ENCODE peak calls at places on chromosomes 7 and 10, in five cellular contexts. One of them, this sample, is unnamed. For H3K4me1, the result is how much of the 10 kb centered on the place peaks cover.

GRCh38 chr7:92466682-92467081 is 11.1 kb downstream of the ERVW-1 start:
- DNase-seq in adrenal gland: no peak
- DNase-seq in A549: no peak
- DNase-seq in IMR-90: no peak
- DNase-seq in upper lobe of left lung: no peak
- DNase-seq in this sample: no peak

GRCh38 chr7:74501298-74501697 is 47.6 kb downstream of the GTF2IRD1 start:
- DNase-seq in upper lobe of left lung: peak
- DNase-seq in A549: no peak
- DNase-seq in IMR-90: no peak
- DNase-seq in adrenal gland: peak
- DNase-seq in this sample: peak

GRCh38 chr10:104026762-104027161 is 58.9 kb downstream of the COL17A1 start:
- DNase-seq in upper lobe of left lung: no peak
- DNase-seq in A549: peak
- DNase-seq in IMR-90: no peak
- DNase-seq in adrenal gland: no peak
- DNase-seq in this sample: no peak

GRCh38 chr10:916716-917415 is 14.6 kb downstream of the LARP4B start:
- DNase-seq in IMR-90: no peak
- DNase-seq in A549: no peak
- DNase-seq in upper lobe of left lung: no peak
- DNase-seq in adrenal gland: no peak
- DNase-seq in this sample: no peak

GRCh38 chr7:13291010-13291409 is 603.6 kb downstream of the ARL4A start:
- DNase-seq in A549: no peak
- DNase-seq in adrenal gland: no peak
- DNase-seq in IMR-90: no peak
- DNase-seq in upper lobe of left lung: no peak
- DNase-seq in this sample: no peak

GRCh38 chr10:119466655-119467054 is 75.9 kb downstream of the RGS10 start:
- DNase-seq in IMR-90: no peak
- DNase-seq in adrenal gland: no peak
- DNase-seq in upper lobe of left lung: no peak
- DNase-seq in A549: no peak
- DNase-seq in this sample: no peak

GRCh38 chr10:118309911-118310310 is 32.2 kb downstream of the FAM204A start:
- DNase-seq in A549: no peak
- DNase-seq in upper lobe of left lung: no peak
- DNase-seq in adrenal gland: no peak
- DNase-seq in IMR-90: no peak
- DNase-seq in this sample: no peak

GRCh38 chr10:110919971-110920881 is 822 bp downstream of the SHOC2 start:
- DNase-seq in adrenal gland: peak
- DNase-seq in A549: no peak
- DNase-seq in IMR-90: peak
- DNase-seq in upper lobe of left lung: peak
- DNase-seq in this sample: peak

GRCh38 chr7:69123003-69123402 is 475.3 kb upstream of the AUTS2 start:
- DNase-seq in adrenal gland: no peak
- DNase-seq in upper lobe of left lung: no peak
- DNase-seq in A549: no peak
- DNase-seq in IMR-90: no peak
- DNase-seq in this sample: no peak

GRCh38 chr10:75818552-75818951 is 387.1 kb downstream of the LRMDA start:
- DNase-seq in A549: no peak
- DNase-seq in IMR-90: no peak
- DNase-seq in upper lobe of left lung: no peak
- DNase-seq in adrenal gland: no peak
- DNase-seq in this sample: no peak

GRCh38 chr7:136637826-136638225 is 230.6 kb upstream of the CHRM2 start:
- DNase-seq in IMR-90: no peak
- DNase-seq in adrenal gland: no peak
- DNase-seq in upper lobe of left lung: no peak
- DNase-seq in A549: no peak
- DNase-seq in this sample: no peak

GRCh38 chr7:18541189-18541870 is 45.8 kb downstream of the HDAC9 start:
- DNase-seq in upper lobe of left lung: peak
- DNase-seq in A549: no peak
- DNase-seq in adrenal gland: peak
- DNase-seq in IMR-90: peak
- DNase-seq in this sample: peak

GRCh38 chr7:69782917-69783684 is 184.8 kb downstream of the AUTS2 start:
- DNase-seq in A549: no peak
- DNase-seq in IMR-90: no peak
- DNase-seq in upper lobe of left lung: no peak
- DNase-seq in adrenal gland: no peak
- DNase-seq in this sample: peak

GRCh38 chr10:1782841-1783240 is 45.5 kb upstream of the ADARB2 start:
- DNase-seq in IMR-90: no peak
- DNase-seq in A549: no peak
- DNase-seq in upper lobe of left lung: no peak
- DNase-seq in adrenal gland: no peak
- DNase-seq in this sample: no peak

GRCh38 chr10:124084693-124085092 is 8.7 kb downstream of the CHST15 start:
- DNase-seq in adrenal gland: no peak
- DNase-seq in IMR-90: no peak
- DNase-seq in upper lobe of left lung: no peak
- DNase-seq in A549: no peak
- DNase-seq in this sample: no peak

GRCh38 chr7:111168182-111168581 is 77.3 kb downstream of the LRRN3 start:
- DNase-seq in IMR-90: peak
- DNase-seq in A549: no peak
- DNase-seq in upper lobe of left lung: no peak
- DNase-seq in adrenal gland: no peak
- DNase-seq in this sample: no peak

GRCh38 chr10:48496831-48497792 is 107.8 kb downstream of the ARHGAP22 start:
- DNase-seq in adrenal gland: no peak
- DNase-seq in IMR-90: peak
- DNase-seq in A549: no peak
- DNase-seq in upper lobe of left lung: no peak
- DNase-seq in this sample: peak

GRCh38 chr10:91190388-91190870 is 30.0 kb upstream of the PCGF5 start:
- DNase-seq in A549: no peak
- DNase-seq in adrenal gland: no peak
- DNase-seq in upper lobe of left lung: no peak
- DNase-seq in IMR-90: peak
- DNase-seq in this sample: no peak

GRCh38 chr10:103696411-103697145 is 158.8 kb downstream of the SH3PXD2A start:
- DNase-seq in A549: peak
- DNase-seq in IMR-90: peak
- DNase-seq in adrenal gland: no peak
- DNase-seq in upper lobe of left lung: peak
- DNase-seq in this sample: no peak

GRCh38 chr10:64699244-64699643 is 1178.0 kb downstream of the REEP3 start:
- DNase-seq in adrenal gland: no peak
- DNase-seq in IMR-90: no peak
- DNase-seq in A549: no peak
- DNase-seq in upper lobe of left lung: no peak
- DNase-seq in this sample: no peak

GRCh38 chr10:124921261-124921660 is 20.7 kb upstream of the ZRANB1 start:
- DNase-seq in A549: no peak
- DNase-seq in upper lobe of left lung: no peak
- DNase-seq in adrenal gland: no peak
- DNase-seq in IMR-90: no peak
- DNase-seq in this sample: no peak

GRCh38 chr10:132186488-132187413 is at the start of gene DPYSL4:
- DNase-seq in A549: peak
- DNase-seq in upper lobe of left lung: no peak
- DNase-seq in adrenal gland: peak
- DNase-seq in IMR-90: no peak
- DNase-seq in this sample: no peak

GRCh38 chr10:121292396-121292795 is 305.8 kb downstream of the FGFR2 start:
- DNase-seq in IMR-90: no peak
- DNase-seq in adrenal gland: no peak
- DNase-seq in A549: no peak
- DNase-seq in upper lobe of left lung: no peak
- DNase-seq in this sample: no peak

GRCh38 chr10:121296856-121297255 is 301.4 kb downstream of the FGFR2 start:
- DNase-seq in upper lobe of left lung: no peak
- DNase-seq in A549: no peak
- DNase-seq in adrenal gland: no peak
- DNase-seq in IMR-90: no peak
- DNase-seq in this sample: no peak

GRCh38 chr10:121294630-121295029 is 303.6 kb downstream of the FGFR2 start:
- DNase-seq in upper lobe of left lung: no peak
- DNase-seq in IMR-90: no peak
- DNase-seq in A549: no peak
- DNase-seq in adrenal gland: no peak
- DNase-seq in this sample: no peak

GRCh38 chr10:121293121-121293520 is 305.1 kb downstream of the FGFR2 start:
- DNase-seq in A549: no peak
- DNase-seq in adrenal gland: no peak
- DNase-seq in upper lobe of left lung: no peak
- DNase-seq in IMR-90: no peak
- DNase-seq in this sample: no peak

GRCh38 chr10:121296378-121296777 is 301.9 kb downstream of the FGFR2 start:
- DNase-seq in IMR-90: no peak
- DNase-seq in adrenal gland: no peak
- DNase-seq in upper lobe of left lung: no peak
- DNase-seq in A549: no peak
- DNase-seq in this sample: no peak
- H3K4me3 ChIP-seq in IMR-90: no peak
- H3K4me3 ChIP-seq in adrenal gland: no peak
- H3K4me3 ChIP-seq in upper lobe of left lung: no peak
- H3K4me3 ChIP-seq in A549: no peak
- H3K4me3 ChIP-seq in this sample: no peak

GRCh38 chr7:128842674-128843641 is 12.8 kb downstream of the FLNC start:
- DNase-seq in adrenal gland: no peak
- DNase-seq in upper lobe of left lung: no peak
- DNase-seq in A549: no peak
- DNase-seq in IMR-90: no peak
- DNase-seq in this sample: no peak
- H3K4me1 ChIP-seq in adrenal gland: under half
- H3K4me1 ChIP-seq in upper lobe of left lung: under half
- H3K4me1 ChIP-seq in A549: under half
- H3K4me1 ChIP-seq in IMR-90: under half
- H3K4me1 ChIP-seq in this sample: under half

DNA sequence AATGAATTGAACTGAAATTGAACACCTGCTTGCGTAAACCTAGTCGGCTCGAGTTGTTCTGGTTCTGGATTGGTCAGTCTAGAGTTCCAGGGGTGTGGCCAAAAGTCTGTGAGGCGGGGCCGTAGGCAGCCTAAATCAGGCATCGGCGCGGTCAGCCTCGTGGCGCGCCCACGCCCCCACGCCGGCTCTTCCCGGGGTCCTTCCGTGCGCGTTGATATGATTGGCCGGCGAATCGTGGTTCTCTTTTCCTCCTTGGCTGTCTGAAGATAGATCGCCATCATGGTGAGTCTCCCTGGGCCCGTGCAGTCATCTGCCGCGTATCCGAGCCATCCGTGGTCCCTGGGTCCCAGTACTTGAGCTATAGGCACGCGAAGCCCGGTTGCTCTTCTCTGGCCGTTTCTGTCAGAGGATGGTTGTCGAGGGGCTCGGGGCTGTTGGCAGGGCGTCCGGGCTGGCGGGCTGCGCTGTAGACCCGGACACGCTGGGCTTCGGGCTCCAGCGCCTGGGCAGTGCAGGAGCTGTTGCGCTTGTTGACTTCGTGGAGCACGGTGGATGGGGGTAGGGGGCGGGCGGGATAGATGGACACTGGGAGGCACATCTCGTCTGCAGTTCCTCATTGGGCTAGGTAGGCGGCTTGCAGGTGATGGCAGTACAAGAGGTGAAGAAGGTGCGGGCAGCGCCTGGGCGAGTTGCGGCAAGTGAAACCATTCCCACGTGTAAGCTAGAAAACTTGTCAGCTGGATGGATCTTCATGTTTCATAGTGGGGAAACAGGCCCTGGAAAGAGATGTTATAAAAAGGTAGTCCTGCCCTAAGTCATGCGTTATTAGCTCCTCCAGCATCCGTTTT is at the start of gene RPS24:
- DNase-seq in upper lobe of left lung: peak
- DNase-seq in A549: peak
- DNase-seq in adrenal gland: peak
- DNase-seq in IMR-90: peak
- DNase-seq in this sample: peak
- TF ChIP-seq POLR2A in upper lobe of left lung: peak
- TF ChIP-seq POLR2A in A549: peak
- TF ChIP-seq POLR2A in adrenal gland: peak
- TF ChIP-seq POLR2A in IMR-90: peak
- TF ChIP-seq POLR2A in this sample: peak

GRCh38 chr10:49691588-49691987 is 12.1 kb downstream of the C10orf53 start:
- DNase-seq in upper lobe of left lung: no peak
- DNase-seq in A549: no peak
- DNase-seq in IMR-90: no peak
- DNase-seq in adrenal gland: no peak
- DNase-seq in this sample: no peak

GRCh38 chr10:49690673-49691356 is 11.4 kb downstream of the C10orf53 start:
- DNase-seq in adrenal gland: no peak
- DNase-seq in A549: no peak
- DNase-seq in IMR-90: peak
- DNase-seq in upper lobe of left lung: no peak
- DNase-seq in this sample: no peak

GRCh38 chr10:49688920-49689319 is 9.5 kb downstream of the C10orf53 start:
- DNase-seq in adrenal gland: no peak
- DNase-seq in upper lobe of left lung: no peak
- DNase-seq in IMR-90: no peak
- DNase-seq in A549: no peak
- DNase-seq in this sample: no peak

GRCh38 chr10:49686651-49687050 is 7.2 kb downstream of the C10orf53 start:
- DNase-seq in IMR-90: no peak
- DNase-seq in adrenal gland: no peak
- DNase-seq in upper lobe of left lung: no peak
- DNase-seq in A549: no peak
- DNase-seq in this sample: no peak

GRCh38 chr10:49689882-49690510 is 10.5 kb downstream of the C10orf53 start:
- DNase-seq in upper lobe of left lung: no peak
- DNase-seq in IMR-90: no peak
- DNase-seq in adrenal gland: no peak
- DNase-seq in A549: no peak
- DNase-seq in this sample: no peak
- H3K4me3 ChIP-seq in upper lobe of left lung: no peak
- H3K4me3 ChIP-seq in IMR-90: no peak
- H3K4me3 ChIP-seq in adrenal gland: no peak
- H3K4me3 ChIP-seq in A549: no peak
- H3K4me3 ChIP-seq in this sample: no peak

GRCh38 chr7:148711191-148712102 is 12.7 kb downstream of the CUL1 start:
- DNase-seq in IMR-90: no peak
- DNase-seq in adrenal gland: no peak
- DNase-seq in upper lobe of left lung: no peak
- DNase-seq in A549: no peak
- DNase-seq in this sample: no peak

GRCh38 chr7:148714498-148714897 is 15.8 kb downstream of the CUL1 start:
- DNase-seq in upper lobe of left lung: no peak
- DNase-seq in adrenal gland: no peak
- DNase-seq in A549: no peak
- DNase-seq in IMR-90: no peak
- DNase-seq in this sample: no peak

GRCh38 chr7:148715027-148715426 is 16.3 kb downstream of the CUL1 start:
- DNase-seq in IMR-90: no peak
- DNase-seq in A549: no peak
- DNase-seq in upper lobe of left lung: no peak
- DNase-seq in adrenal gland: no peak
- DNase-seq in this sample: no peak

GRCh38 chr7:148709019-148709418 is 10.3 kb downstream of the CUL1 start:
- DNase-seq in IMR-90: no peak
- DNase-seq in adrenal gland: no peak
- DNase-seq in A549: no peak
- DNase-seq in upper lobe of left lung: no peak
- DNase-seq in this sample: no peak

GRCh38 chr7:148712610-148713330 is 14.1 kb downstream of the CUL1 start:
- DNase-seq in adrenal gland: no peak
- DNase-seq in upper lobe of left lung: no peak
- DNase-seq in IMR-90: no peak
- DNase-seq in A549: no peak
- DNase-seq in this sample: no peak
- H3K4me1 ChIP-seq in adrenal gland: under half
- H3K4me1 ChIP-seq in upper lobe of left lung: under half
- H3K4me1 ChIP-seq in IMR-90: under half
- H3K4me1 ChIP-seq in A549: under half
- H3K4me1 ChIP-seq in this sample: under half

This sample was measured in thyroid gland.